ENCODE peak calls at places on chromosomes 16 and 17, in seven cellular contexts. D is prostate gland; S is AG09309; Q is fibroblast of pulmonary artery; H is mammary epithelial cell; U is CD8-positive, alpha-beta T cell; E is body of pancreas. X is an unnamed sample.

GRCh38 chr17:27888945-27889344 is 4.2 kb downstream of the LYRM9 start:
- DNase-seq in D (no peak), S (no peak), Q (peak), H (no peak), U (no peak), E (peak), X (no peak)

GRCh38 chr16:75589301-75589700 is 23.1 kb downstream of the GABARAPL2 start:
- DNase-seq in D (no peak), S (no peak), Q (no peak), H (no peak), U (no peak), E (no peak), X (no peak)

GRCh38 chr17:46038414-46038813 is 39.4 kb downstream of the STH start:
- DNase-seq in D (no peak), S (no peak), Q (no peak), H (no peak), U (no peak), E (no peak), X (no peak)

GRCh38 chr16:67552476-67552875 is 9.8 kb upstream of the CTCF start:
- DNase-seq in D (no peak), S (no peak), Q (no peak), H (no peak), U (no peak), E (peak), X (no peak)

GRCh38 chr16:87486282-87486681 is 6.5 kb downstream of the ZCCHC14 start:
- DNase-seq in D (no peak), S (no peak), Q (no peak), H (no peak), U (no peak), E (no peak), X (no peak)

GRCh38 chr17:48336986-48337385 is 93.0 kb downstream of the SKAP1 start:
- DNase-seq in D (no peak), S (no peak), Q (no peak), H (no peak), U (no peak), E (no peak), X (no peak)

GRCh38 chr16:75402821-75403475 is 30.4 kb downstream of the CFDP1 start:
- DNase-seq in D (no peak), S (no peak), Q (peak), H (peak), U (no peak), E (no peak), X (no peak)

GRCh38 chr17:75513667-75514052 is 1.7 kb downstream of the CASKIN2 start:
- DNase-seq in D (no peak), S (no peak), Q (no peak), H (no peak), U (no peak), E (no peak), X (no peak)

GRCh38 chr17:33038740-33039139 is 47.1 kb downstream of the SPACA3 start:
- DNase-seq in D (no peak), S (no peak), Q (peak), H (peak), U (no peak), E (peak), X (peak)

DNA sequence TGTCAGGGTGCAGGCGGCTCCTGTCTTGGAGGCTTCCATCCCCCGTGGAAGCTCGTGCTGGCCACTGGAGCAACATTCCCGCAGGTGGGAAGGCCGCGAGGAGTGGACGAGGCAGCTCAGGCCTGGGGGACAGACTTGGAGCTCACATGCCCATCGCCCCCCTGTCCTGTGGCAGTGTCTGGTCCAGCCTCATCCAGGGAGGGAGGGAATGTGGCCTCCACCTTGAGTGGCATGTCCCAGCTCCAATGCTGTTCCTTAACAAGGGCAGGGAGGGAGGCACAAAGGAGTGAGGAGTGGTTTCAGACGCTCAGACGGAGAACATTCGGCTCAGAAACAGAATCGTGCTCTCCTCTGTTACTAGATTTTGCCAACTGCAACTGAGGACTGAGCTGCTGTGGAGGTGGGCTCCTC is 159.4 kb upstream of the CHMP6 start:
- DNase-seq in D (no peak), S (no peak), Q (peak), H (peak), U (no peak), E (no peak), X (peak)
- TF ChIP-seq CTCF in D (no peak), S (no peak), Q (no peak), H (no peak), U (no peak), E (no peak), X (no peak)

DNA sequence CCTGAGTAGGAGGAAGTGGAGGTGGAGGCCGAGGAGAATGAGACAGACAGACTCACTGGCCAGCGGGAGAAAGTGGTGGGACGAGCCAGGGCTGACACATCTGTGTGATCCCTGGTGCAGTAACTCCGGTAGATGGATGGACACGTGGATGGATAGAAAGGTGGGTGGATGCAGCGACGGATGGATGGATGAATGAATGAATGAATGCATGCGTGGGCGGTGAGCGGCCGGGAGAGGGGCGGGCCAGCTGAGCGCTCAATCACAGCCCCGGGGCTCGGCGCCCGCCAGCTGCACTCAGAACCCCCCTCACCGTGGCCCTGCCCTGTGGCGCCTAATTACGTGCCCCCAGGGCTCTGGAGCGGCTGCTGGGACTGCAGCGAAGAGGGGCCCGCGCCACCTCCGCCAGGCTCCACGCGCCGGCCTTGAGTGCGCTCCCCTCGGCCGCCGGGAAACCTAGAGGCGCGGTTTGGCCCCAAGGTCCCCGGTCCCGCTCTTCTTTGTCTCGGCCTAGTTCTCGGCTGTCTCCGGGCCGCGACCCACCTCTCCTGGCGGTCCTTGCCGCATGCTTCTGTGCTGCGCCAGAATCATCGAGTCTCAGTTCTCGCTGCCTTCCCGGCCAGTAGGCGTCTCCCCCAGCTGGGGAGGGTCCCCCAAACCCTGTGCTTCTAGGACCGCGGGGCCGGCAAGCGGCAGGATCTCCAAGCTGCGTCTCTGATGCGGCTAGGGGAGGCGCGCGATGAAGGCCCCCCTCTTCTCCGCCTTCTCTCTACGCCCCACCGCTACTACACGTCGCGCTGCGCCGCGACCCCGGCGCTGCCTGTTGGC is 41.0 kb downstream of the RAI1 start:
- DNase-seq in D (no peak), S (no peak), Q (no peak), H (no peak), U (no peak), E (no peak), X (no peak)
- TF ChIP-seq CTCF in D (no peak), S (no peak), Q (no peak), H (no peak), U (no peak), E (no peak), X (no peak)

GRCh38 chr17:43907425-43907981 is at the start of gene MPP2:
- DNase-seq in D (peak), S (no peak), Q (peak), H (no peak), U (peak), E (peak), X (no peak)
- TF ChIP-seq CTCF in D (peak), S (peak), Q (peak), H (no peak), U (no peak), E (peak), X (peak)

GRCh38 chr17:73359987-73360410 is 48.2 kb upstream of the CDC42EP4 start:
- DNase-seq in D (peak), S (no peak), Q (no peak), H (peak), U (no peak), E (peak), X (no peak)
- TF ChIP-seq CTCF in D (peak), S (no peak), Q (no peak), H (peak), U (no peak), E (peak), X (no peak)

X was measured in AG09319.